ENCODE peak calls at places on chromosomes 7 and 10, in four cellular contexts. Q, O, U and J are unnamed samples. For H3K36me3, the result is how much of the 10 kb centered on the place peaks cover.

GRCh38 chr10:86103391-86104101 is 263.0 kb downstream of the GRID1 start:
- DNase-seq in O (no peak), U (no peak), Q (no peak), J (no peak)

GRCh38 chr10:126479280-126479679 is 91.0 kb upstream of the ADAM12 start:
- DNase-seq in O (peak), U (no peak), Q (no peak), J (no peak)

GRCh38 chr7:24073651-24074420 is 210.2 kb upstream of the NPY start:
- DNase-seq in O (no peak), U (no peak), Q (no peak), J (no peak)

GRCh38 chr7:116583653-116584052 is 58.8 kb downstream of the CAV1 start:
- DNase-seq in Q (no peak), O (no peak), U (peak), J (no peak)

GRCh38 chr7:94182066-94182465 is 177.9 kb upstream of the BET1 start:
- DNase-seq in Q (no peak), O (no peak), U (no peak), J (no peak)

GRCh38 chr7:118057404-118057803 is 126.6 kb upstream of the LSM8 start:
- DNase-seq in O (no peak), U (no peak), Q (no peak), J (no peak)

GRCh38 chr7:138666385-138666784 is 34.8 kb downstream of the SVOPL start:
- DNase-seq in Q (peak), U (no peak), O (no peak), J (no peak)

GRCh38 chr7:44081266-44081748 is 1.0 kb downstream of the POLM start:
- DNase-seq in Q (no peak), U (no peak), O (no peak), J (no peak)

GRCh38 chr10:71696635-71697326 is 22.8 kb downstream of the C10orf105 start:
- DNase-seq in U (no peak), O (peak), Q (peak), J (peak)
- TF ChIP-seq SUZ12 in U (no peak), O (no peak), Q (no peak), J (no peak)

DNA sequence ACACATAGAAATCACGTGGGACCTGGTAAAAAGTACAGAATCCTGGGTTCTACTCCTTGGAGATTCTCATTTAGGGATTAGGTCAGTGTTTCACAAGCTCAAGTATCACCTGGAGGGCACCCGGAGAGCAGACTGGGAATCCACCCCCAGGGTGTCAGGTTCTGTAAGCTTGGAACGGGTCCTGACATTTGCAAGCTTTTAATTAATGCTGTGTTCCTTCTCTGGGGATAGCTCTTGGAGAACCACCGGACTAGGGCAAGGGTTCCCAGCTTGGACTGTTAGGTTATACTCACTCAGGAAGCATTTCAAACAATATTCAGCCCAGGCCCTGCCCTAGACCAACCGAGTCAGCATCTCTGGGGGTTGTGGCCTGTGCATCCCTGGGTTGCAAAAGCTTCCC is 23.0 kb downstream of the TCF7L2 start:
- DNase-seq in U (no peak), O (no peak), Q (no peak), J (no peak)
- H3K36me3 ChIP-seq in U (under half), O (under half), Q (under half), J (under half)

DNA sequence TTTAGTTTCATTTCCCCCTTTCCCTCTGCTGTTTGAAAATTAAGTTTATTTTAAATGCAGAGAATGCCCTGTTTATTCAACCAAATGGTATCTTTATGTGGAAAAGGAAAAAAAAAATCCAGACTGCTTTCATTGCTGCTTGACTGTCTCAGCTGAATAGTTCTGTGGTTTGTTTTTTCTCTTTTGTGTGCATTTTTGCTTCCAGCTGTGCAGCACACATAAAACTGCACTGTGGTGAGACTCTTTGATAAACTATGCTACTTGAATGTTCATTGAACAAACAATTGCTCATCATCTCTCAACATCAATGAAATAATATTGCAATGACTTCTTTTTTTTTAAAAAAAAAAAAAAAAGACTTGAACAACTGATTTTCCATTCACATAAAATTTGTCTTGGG is 78.6 kb upstream of the GLI3 start:
- DNase-seq in Q (no peak), O (no peak), U (no peak), J (no peak)
- TF ChIP-seq SUZ12 in Q (no peak), O (no peak), U (no peak), J (no peak)

DNA sequence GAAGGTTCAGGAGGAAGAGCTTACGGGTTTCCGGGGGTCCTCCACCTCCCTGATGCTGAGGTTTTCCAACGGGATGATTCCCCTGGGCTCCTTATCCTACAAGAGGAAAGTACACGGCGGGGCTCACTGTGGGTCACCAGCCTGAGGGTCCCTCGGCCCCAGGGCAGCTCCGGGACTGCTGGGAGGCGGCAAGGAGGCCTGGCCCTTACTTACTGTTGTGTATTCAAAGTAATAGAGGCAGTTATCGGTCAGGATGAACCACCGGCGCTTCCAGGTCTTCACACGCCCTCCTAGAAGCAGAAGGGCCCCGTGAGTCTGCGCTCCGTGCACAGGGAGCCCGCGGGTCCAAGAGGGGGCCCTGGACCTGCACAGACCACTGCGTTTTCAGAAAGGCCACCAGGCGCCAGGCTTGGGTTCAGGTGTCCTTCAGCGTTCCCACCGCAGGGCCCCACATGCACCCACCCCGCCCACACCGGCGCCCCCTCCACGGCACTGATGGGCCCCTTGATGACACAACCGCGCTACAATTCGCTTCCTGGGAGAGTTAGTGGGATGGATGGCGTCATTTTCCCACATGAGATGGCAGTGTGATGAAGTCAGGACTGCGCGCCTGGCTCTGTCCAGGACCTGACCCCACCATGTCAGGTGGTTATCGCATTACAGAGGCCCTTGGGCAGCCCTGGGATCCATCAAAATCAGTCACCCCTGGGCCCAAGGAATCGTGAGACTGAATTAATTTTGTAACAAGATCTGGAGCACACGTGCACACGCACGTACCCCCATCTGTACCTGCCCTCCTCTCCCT is 106.7 kb downstream of the CYTH3 start:
- DNase-seq in Q (no peak), O (no peak), U (no peak), J (no peak)
- H3K36me3 ChIP-seq in Q (under half), O (under half), U (under half), J (half or more)

DNA sequence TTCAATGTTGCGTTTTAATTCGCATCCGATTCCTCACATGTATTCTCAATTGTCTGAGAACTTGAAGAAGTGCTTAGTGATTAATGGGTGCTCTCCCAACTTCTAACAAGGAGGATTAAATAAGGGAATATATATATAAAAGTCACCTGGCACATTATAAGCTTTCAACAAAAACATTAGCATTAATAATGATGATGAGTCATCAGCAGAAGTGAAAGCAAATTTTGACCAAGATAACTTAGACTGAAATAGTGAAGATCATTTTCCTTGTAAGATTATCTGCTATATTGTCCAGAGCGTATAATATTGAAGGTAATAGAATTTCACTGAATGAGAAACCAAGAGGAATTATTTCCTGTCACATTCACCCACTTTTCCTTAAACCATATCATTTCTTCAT is 8.5 kb downstream of the ASAH2 start:
- DNase-seq in Q (no peak), O (no peak), U (no peak), J (no peak)
- TF ChIP-seq SUZ12 in Q (no peak), O (no peak), U (no peak), J (no peak)

GRCh38 chr10:12113627-12114026 is 15.8 kb upstream of the SEC61A2 start:
- DNase-seq in U (no peak), O (no peak), Q (no peak), J (no peak)
- H3K36me3 ChIP-seq in U (under half), O (under half), Q (under half), J (half or more)

GRCh38 chr10:116371737-116372136 is 47.5 kb downstream of the CCDC172 start:
- DNase-seq in O (no peak), U (no peak), Q (no peak), J (no peak)
- TF ChIP-seq SUZ12 in O (no peak), U (no peak), Q (no peak), J (no peak)

DNA sequence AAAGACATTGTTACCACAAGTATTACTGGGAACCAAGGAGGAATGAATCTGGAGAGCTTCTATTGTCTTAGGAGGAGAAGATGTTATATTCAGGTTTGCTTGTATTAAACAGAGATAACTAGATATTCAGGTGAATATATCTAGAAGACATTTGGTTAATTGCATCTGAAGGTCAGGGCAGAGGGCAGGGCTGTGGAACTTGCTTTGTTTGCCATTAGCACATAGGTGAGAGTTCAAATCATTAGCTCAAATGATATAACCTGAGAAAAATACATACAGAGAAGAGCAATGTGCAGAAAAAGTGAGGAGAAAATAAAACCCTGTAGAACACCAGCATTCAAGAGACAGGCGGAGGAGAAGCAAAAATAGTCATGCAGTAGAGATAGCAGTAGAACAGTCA is 116.8 kb downstream of the DNAJB9 start:
- DNase-seq in Q (no peak), O (no peak), U (no peak), J (no peak)
- H3K36me3 ChIP-seq in Q (under half), O (under half), U (under half), J (under half)

GRCh38 chr10:8156918-8157317 is 102.4 kb downstream of the GATA3 start:
- DNase-seq in O (no peak), U (no peak), Q (no peak), J (no peak)

GRCh38 chr10:8158439-8159071 is 104.1 kb downstream of the GATA3 start:
- DNase-seq in O (no peak), Q (no peak), U (no peak), J (no peak)

GRCh38 chr10:8163824-8164223 is 109.3 kb downstream of the GATA3 start:
- DNase-seq in Q (no peak), U (no peak), O (no peak), J (no peak)

GRCh38 chr10:8159628-8160165 is 105.2 kb downstream of the GATA3 start:
- DNase-seq in U (no peak), Q (no peak), O (no peak), J (no peak)
- TF ChIP-seq SUZ12 in U (no peak), Q (no peak), O (no peak), J (no peak)

GRCh38 chr7:4726051-4726450 is 44.0 kb downstream of the FOXK1 start:
- DNase-seq in Q (no peak), U (no peak), O (no peak), J (no peak)
- H3K36me3 ChIP-seq in Q (under half), U (under half), O (under half), J (under half)